ENCODE peak calls at places on chromosome 9, in five cellular contexts. O is epithelial cell of proximal tubule, B is nucleus accumbens, L is kidney epithelial cell, I is lower leg skin. P is an unnamed sample.

GRCh38 chr9:116494815-116495634 is 192.1 kb upstream of the TRIM32 start:
- DNase-seq in O (no peak), B (no peak), L (no peak), I (no peak), P (peak; percentile 48)

GRCh38 chr9:136947955-136948510 is 3.0 kb downstream of the C8G start:
- DNase-seq in O (no peak), B (peak; percentile 24), L (no peak), I (no peak), P (peak; percentile 57)

GRCh38 chr9:114029311-114030170 is 48.6 kb downstream of the AMBP start:
- DNase-seq in O (no peak), B (no peak), L (no peak), I (peak; percentile 72), P (no peak)

GRCh38 chr9:19154135-19154612 is 26.9 kb upstream of the PLIN2 start:
- DNase-seq in O (peak; percentile 91), B (no peak), L (no peak), I (no peak), P (no peak)

GRCh38 chr9:129198737-129199435 is 20.8 kb upstream of the IER5L start:
- DNase-seq in O (no peak), B (no peak), L (no peak), I (no peak), P (no peak)

GRCh38 chr9:17068671-17069070 is 66.2 kb upstream of the CNTLN start:
- DNase-seq in O (no peak), B (no peak), L (no peak), I (no peak), P (no peak)

GRCh38 chr9:131517761-131518190 is 13.3 kb downstream of the UCK1 start:
- DNase-seq in O (no peak), B (no peak), L (no peak), I (no peak), P (no peak)

GRCh38 chr9:114385412-114386181 is 2.2 kb downstream of the AKNA start:
- DNase-seq in O (no peak), B (no peak), L (peak; percentile 77), I (peak; percentile 93), P (no peak)

GRCh38 chr9:113775714-113776113 is 100.4 kb upstream of the ZNF618 start:
- DNase-seq in O (no peak), B (no peak), L (no peak), I (no peak), P (no peak)

P was measured in RPMI8226.